ENCODE peak calls at places on chromosomes 1 and 21, in seven cellular contexts. L, R, Y, Z, P, O and G are unnamed samples. For H3K4me1, the result is how much of the 10 kb centered on the place peaks cover.

GRCh38 chr1:241591317-241591716 is 48.9 kb downstream of the CHML start:
- DNase-seq in O (no peak), L (no peak), Z (no peak), Y (peak), P (no peak), R (no peak), G (no peak)

GRCh38 chr1:177926201-177926600 is 43.7 kb downstream of the SEC16B start:
- DNase-seq in R (no peak), Y (no peak), Z (no peak), P (no peak), L (no peak), O (no peak), G (no peak)

GRCh38 chr1:41722184-41722583 is 196.5 kb downstream of the HIVEP3 start:
- DNase-seq in Z (no peak), L (no peak), Y (no peak), R (no peak), P (no peak), O (no peak), G (no peak)

GRCh38 chr1:94590203-94591137 is 48.9 kb upstream of the F3 start:
- DNase-seq in Z (no peak), Y (no peak), L (no peak), P (peak), R (peak), O (no peak), G (no peak)

GRCh38 chr1:9166289-9167235 is 37.7 kb upstream of the GPR157 start:
- DNase-seq in L (no peak), Z (peak), O (no peak), R (no peak), Y (no peak), P (no peak), G (no peak)

GRCh38 chr1:58814251-58815068 is 30.6 kb upstream of the JUN start:
- DNase-seq in Z (peak), O (peak), R (peak), L (peak), P (peak), Y (no peak), G (peak)

GRCh38 chr1:94862718-94863117 is 42.6 kb downstream of the SLC44A3 start:
- DNase-seq in L (no peak), R (no peak), Y (no peak), P (no peak), O (no peak), Z (no peak), G (no peak)

GRCh38 chr1:16076871-16077250 is 3.4 kb upstream of the FAM131C start:
- DNase-seq in O (no peak), Y (peak), R (no peak), L (no peak), P (peak), Z (no peak), G (peak)

GRCh38 chr21:31334648-31335121 is 9.4 kb downstream of the TIAM1 start:
- DNase-seq in R (no peak), Z (no peak), O (no peak), Y (no peak), P (no peak), L (no peak), G (no peak)

GRCh38 chr1:47183308-47184089 is 6.3 kb downstream of the PDZK1IP1 start:
- DNase-seq in P (no peak), Y (no peak), Z (no peak), L (no peak), O (no peak), R (no peak), G (no peak)

GRCh38 chr1:70459502-70460225 is 48.6 kb downstream of the CTH start:
- DNase-seq in R (no peak), Z (no peak), O (no peak), P (no peak), Y (no peak), L (no peak), G (no peak)

GRCh38 chr1:62237361-62237760 is 42.7 kb downstream of the L1TD1 start:
- DNase-seq in R (no peak), P (no peak), O (no peak), Y (no peak), L (no peak), Z (no peak), G (no peak)

GRCh38 chr1:31671556-31672201 is 27.0 kb upstream of the PEF1 start:
- DNase-seq in R (no peak), P (no peak), Y (no peak), Z (no peak), L (no peak), O (no peak), G (peak)

GRCh38 chr1:198118136-198118535 is 38.7 kb upstream of the NEK7 start:
- DNase-seq in P (peak), O (peak), L (no peak), Y (peak), R (peak), Z (no peak), G (peak)

GRCh38 chr1:50570064-50570463 is 146.8 kb upstream of the DMRTA2 start:
- DNase-seq in L (no peak), R (no peak), Z (no peak), Y (peak), P (no peak), O (no peak), G (no peak)

GRCh38 chr1:117567435-117567834 is 38.4 kb upstream of the TENT5C start:
- DNase-seq in L (peak), Z (no peak), R (no peak), Y (no peak), O (peak), P (no peak), G (no peak)

GRCh38 chr21:44686000-44686781 is 4.2 kb upstream of the KRTAP12-1 start:
- DNase-seq in Y (no peak), L (peak), O (no peak), R (no peak), P (no peak), Z (no peak), G (no peak)

GRCh38 chr21:20949884-20950283 is 48.3 kb upstream of the NCAM2 start:
- DNase-seq in Z (no peak), P (no peak), L (no peak), Y (no peak), O (no peak), R (no peak), G (no peak)

GRCh38 chr1:67618285-67619018 is 66.5 kb upstream of the GADD45A start:
- DNase-seq in P (peak), L (no peak), Z (no peak), Y (peak), O (no peak), R (peak), G (peak)

GRCh38 chr21:15058718-15059316 is 6.0 kb downstream of the NRIP1 start:
- DNase-seq in L (no peak), Z (no peak), R (no peak), Y (peak), P (no peak), O (no peak), G (no peak)

GRCh38 chr1:25430073-25430665 is 528 bp upstream of the MACO1 start:
- DNase-seq in Z (peak), L (peak), O (peak), Y (peak), R (peak), P (peak), G (peak)

GRCh38 chr1:244207935-244208244 is 156.8 kb downstream of the ZBTB18 start:
- DNase-seq in Y (no peak), L (no peak), O (no peak), P (no peak), R (no peak), Z (no peak), G (no peak)

DNA sequence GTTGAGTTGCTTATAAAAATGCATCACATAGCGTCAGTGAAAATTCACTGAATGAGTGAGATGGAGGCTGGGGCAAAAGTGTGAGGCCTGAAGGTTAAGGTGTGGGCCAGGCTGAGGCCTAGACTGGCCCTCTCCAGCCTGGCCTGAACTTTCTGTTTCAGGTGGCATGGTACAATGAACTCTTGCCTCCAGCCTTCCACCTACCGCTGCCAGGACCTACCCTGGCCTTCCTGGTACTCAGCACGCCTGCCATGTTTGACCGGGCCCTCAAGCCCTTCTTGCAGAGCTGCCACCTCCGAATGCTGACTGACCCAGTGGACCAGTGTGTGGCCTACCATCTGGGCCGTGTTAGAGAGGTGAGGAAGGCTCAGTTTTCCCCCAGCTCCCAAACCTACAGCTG is 7.1 kb downstream of the MMACHC start:
- DNase-seq in Y (peak), R (no peak), P (no peak), Z (no peak), O (no peak), L (no peak), G (no peak)
- H3K27ac ChIP-seq in Y (no peak), R (no peak), P (no peak), Z (no peak), O (no peak), L (no peak), G (no peak)

DNA sequence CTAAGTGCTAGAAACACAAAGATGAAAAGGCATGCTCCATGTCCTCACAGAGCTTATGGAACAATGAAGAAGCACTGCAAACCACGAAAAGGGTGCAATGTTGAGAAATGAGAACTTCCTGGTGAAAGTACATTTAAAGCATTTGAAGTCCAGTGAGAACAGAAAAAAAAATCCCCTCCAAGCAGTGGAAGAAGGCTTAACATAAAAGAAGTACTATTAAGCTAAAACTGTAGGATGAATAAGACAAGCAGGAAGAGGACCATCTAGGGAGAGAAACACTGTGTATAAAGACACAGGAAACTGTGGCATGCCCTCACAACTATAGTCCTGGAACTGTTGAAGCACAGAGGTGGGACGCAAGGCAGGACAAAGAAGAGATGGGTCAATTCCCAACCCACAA is 10.0 kb downstream of the TP53BP2 start:
- DNase-seq in Y (no peak), R (no peak), L (no peak), P (no peak), O (no peak), Z (no peak), G (no peak)
- H3K4me1 ChIP-seq in Y (half or more), R (under half), L (half or more), P (under half), O (under half), Z (under half), G (under half)

GRCh38 chr1:223141021-223141420 is 2.0 kb downstream of the TLR5 start:
- DNase-seq in R (no peak), Y (no peak), O (peak), P (no peak), L (no peak), Z (no peak), G (no peak)

GRCh38 chr1:223140551-223140950 is 2.5 kb downstream of the TLR5 start:
- DNase-seq in R (no peak), Z (no peak), L (no peak), Y (no peak), O (no peak), P (no peak), G (no peak)

GRCh38 chr1:223142795-223143759 is at the start of gene TLR5:
- DNase-seq in R (peak), Y (peak), P (peak), O (peak), Z (peak), L (peak), G (peak)

GRCh38 chr1:223143760-223144248 is 756 bp upstream of the TLR5 start:
- DNase-seq in Y (no peak), R (peak), P (peak), L (peak), O (peak), Z (peak), G (peak)

DNA sequence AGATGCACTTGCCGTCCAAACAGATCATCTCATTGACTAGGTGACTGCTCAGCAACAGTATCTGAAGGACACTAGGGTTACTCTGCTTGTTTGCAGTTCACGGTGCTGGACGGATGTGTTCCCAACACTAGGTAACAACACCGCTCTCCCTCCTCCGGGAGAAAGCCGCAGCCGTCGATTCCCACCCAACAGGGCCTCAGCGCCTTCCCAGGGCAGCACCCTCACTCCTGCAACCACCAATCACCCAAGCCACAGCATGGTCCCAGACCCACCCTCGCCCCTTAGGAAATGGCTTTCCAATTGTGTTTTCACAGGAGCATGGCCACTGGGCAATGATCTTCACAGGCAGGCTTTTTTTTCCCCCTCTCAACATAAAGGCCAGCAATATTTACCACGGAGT is 779 bp downstream of the TLR5 start:
- DNase-seq in P (no peak), Y (no peak), R (no peak), L (no peak), O (no peak), Z (peak), G (no peak)
- H3K4me3 ChIP-seq in P (peak), Y (peak), R (no peak), L (peak), O (peak), Z (peak), G (peak)

GRCh38 chr1:19423130-19423529 is 62.2 kb downstream of the CAPZB start:
- DNase-seq in O (no peak), Z (no peak), L (no peak), R (no peak), P (no peak), Y (no peak), G (no peak)
- H3K27ac ChIP-seq in O (no peak), Z (peak), L (peak), R (peak), P (peak), Y (no peak), G (no peak)

GRCh38 chr1:7584643-7585042 is 186.5 kb upstream of the VAMP3 start:
- DNase-seq in P (peak), Z (peak), Y (no peak), O (no peak), L (no peak), R (no peak), G (no peak)
- H3K4me1 ChIP-seq in P (under half), Z (under half), Y (under half), O (under half), L (under half), R (under half), G (under half)

DNA sequence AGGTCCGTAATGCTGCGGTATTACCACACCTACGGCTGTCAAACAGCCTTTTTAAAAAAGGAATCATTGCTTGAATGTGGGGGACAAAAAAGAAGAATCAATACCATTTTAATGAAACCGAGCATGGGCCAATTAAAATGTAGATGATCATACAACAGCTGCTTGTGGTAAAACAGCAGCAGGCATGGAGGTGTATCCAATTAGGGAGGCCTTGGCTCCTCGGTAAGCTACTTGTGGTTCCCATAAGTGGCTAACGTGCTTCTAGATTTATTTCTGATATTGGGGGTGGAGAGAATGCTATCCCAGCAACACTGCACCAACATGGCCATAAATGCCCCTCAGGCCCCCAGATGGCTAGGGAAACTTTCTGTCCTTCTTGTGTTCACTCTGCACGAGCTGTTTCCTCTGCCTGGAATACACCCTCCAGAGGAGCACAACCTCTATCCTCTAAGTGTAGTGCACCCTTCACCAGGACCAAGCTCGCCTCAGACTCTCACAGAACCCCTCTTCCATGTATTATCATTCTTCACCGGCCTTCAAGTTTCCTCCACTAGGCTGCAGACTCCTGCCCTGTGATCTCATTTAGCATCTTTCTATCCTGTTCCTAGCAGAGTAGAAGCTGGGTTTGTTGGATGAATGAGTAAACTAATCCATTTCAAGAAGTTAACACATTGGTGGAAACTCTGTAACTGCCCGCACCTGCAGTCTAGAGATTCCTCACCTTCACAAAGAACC is 1.6 kb downstream of the PTPN14 start:
- DNase-seq in L (no peak), R (no peak), O (no peak), Y (peak), Z (no peak), P (no peak), G (no peak)
- H3K4me3 ChIP-seq in L (peak), R (peak), O (peak), Y (peak), Z (peak), P (peak), G (peak)

DNA sequence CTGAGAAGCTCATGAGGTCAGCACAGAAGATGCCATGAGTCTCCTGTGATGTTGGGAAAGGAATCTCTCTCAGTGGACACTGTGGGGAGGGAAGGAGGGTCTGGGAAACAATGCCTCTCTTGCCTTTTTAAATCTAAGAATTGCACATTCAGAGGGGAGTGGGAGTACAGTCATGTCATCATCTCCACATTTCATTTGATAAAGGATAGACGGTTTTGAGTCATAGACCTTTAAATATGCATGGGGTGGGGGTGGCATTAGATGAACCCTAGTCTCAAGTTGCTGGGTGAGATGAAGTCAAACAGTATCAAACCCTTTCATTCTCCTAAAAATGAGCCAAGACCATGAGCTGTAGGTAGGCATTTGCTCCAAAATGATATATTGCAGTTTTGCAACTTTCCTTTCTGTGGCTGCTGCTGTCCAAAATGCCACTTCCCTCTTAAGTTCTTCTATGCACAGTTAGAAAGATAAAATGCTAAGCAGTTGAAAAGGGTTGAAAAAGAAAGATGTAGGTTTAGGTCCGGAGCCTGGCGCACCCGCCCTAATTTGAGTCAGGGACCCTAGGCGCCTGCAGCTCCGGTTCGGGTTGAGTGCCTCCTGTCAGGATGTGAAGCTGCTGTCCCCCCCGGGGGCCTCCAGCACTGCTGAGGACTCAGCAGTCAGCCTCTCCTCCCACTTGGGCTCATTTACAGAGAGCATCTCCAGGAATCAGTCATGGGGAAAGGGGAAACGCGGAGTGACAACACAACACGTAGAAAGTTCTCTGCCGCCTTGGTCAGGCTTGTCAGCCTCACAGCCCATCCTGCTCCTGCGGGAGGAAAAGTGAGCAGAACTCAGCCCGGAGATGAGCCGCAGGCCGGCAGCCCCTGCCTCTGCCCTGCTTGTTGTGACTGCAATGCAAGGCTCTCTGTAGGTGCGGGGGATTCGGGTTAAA is 479.3 kb upstream of the RUNX1 start:
- DNase-seq in L (peak), P (peak), Z (peak), O (peak), Y (no peak), R (no peak), G (peak)
- H3K27ac ChIP-seq in L (peak), P (peak), Z (peak), O (peak), Y (no peak), R (no peak), G (no peak)